ENCODE peak calls at places on chromosomes 4 and X, in eight cellular contexts. Q is transverse colon, A is Peyer's patch, Z is fibroblast of lung, C is colonic mucosa, U is prostate gland, T is tibial nerve, W is left ventricle myocardium inferior. G is an unnamed sample.

GRCh38 chr4:156792462-156793085 is 179.0 kb downstream of the PDGFC start:
- DNase-seq in Q (no peak), A (no peak), Z (peak; percentile 70), C (no peak), U (no peak), T (no peak), W (no peak), G (peak; percentile 21)

GRCh38 chr4:76754439-76754838 is 143.5 kb downstream of the SOWAHB start:
- DNase-seq in Q (no peak), A (no peak), Z (no peak), C (no peak), U (no peak), T (no peak), W (no peak), G (no peak)

GRCh38 chr4:8589831-8590545 is 2.6 kb upstream of the CPZ start:
- DNase-seq in Q (no peak), A (no peak), Z (peak; percentile 32), C (no peak), U (no peak), T (no peak), W (no peak), G (no peak)

GRCh38 chrX:3939967-3940610 is 226.6 kb upstream of the PRKX start:
- DNase-seq in Q (no peak), A (no peak), Z (peak; percentile 6), C (no peak), U (no peak), T (no peak), W (no peak), G (peak; percentile 36)

GRCh38 chrX:84710611-84711010 is 208.4 kb upstream of the HDX start:
- DNase-seq in Q (no peak), A (no peak), Z (no peak), C (no peak), U (no peak), T (no peak), W (no peak), G (no peak)

GRCh38 chr4:54877006-54877405 is 219.2 kb downstream of the KIT start:
- DNase-seq in Q (no peak), A (no peak), Z (peak; percentile 58), C (no peak), U (no peak), T (no peak), W (no peak), G (no peak)

GRCh38 chr4:110830461-110830860 is 207.6 kb upstream of the PITX2 start:
- DNase-seq in Q (no peak), A (no peak), Z (no peak), C (no peak), U (no peak), T (no peak), W (no peak), G (no peak)

GRCh38 chr4:31237242-31237641 is 517.1 kb downstream of the PCDH7 start:
- DNase-seq in Q (no peak), A (no peak), Z (peak; percentile 75), C (no peak), U (no peak), T (no peak), W (no peak), G (peak; percentile 84)

GRCh38 chr4:174236359-174236758 is 47.1 kb downstream of the FBXO8 start:
- DNase-seq in Q (no peak), A (no peak), Z (no peak), C (no peak), U (no peak), T (no peak), W (no peak), G (no peak)

GRCh38 chr4:174225247-174226054 is 58.0 kb downstream of the FBXO8 start:
- DNase-seq in Q (no peak), A (no peak), Z (no peak), C (no peak), U (no peak), T (no peak), W (no peak), G (no peak)

GRCh38 chr4:174230148-174230547 is 53.3 kb downstream of the FBXO8 start:
- DNase-seq in Q (no peak), A (no peak), Z (no peak), C (no peak), U (no peak), T (no peak), W (no peak), G (no peak)

GRCh38 chr4:174228988-174229387 is 54.5 kb downstream of the FBXO8 start:
- DNase-seq in Q (no peak), A (no peak), Z (no peak), C (no peak), U (no peak), T (no peak), W (no peak), G (no peak)

GRCh38 chr4:174230680-174231079 is 52.8 kb downstream of the FBXO8 start:
- DNase-seq in Q (no peak), A (no peak), Z (no peak), C (no peak), U (no peak), T (no peak), W (no peak), G (no peak)
- TF ChIP-seq CTCF in Q (no peak), A (no peak), Z (no peak), C (no peak), U (no peak), T (no peak), W (no peak), G (no peak)

GRCh38 chr4:41930139-41930831 is 4.9 kb upstream of the TMEM33 start:
- DNase-seq in Q (no peak), A (no peak), Z (no peak), C (no peak), U (no peak), T (no peak), W (no peak), G (no peak)

GRCh38 chr4:41932988-41933387 is 2.2 kb upstream of the TMEM33 start:
- DNase-seq in Q (no peak), A (no peak), Z (no peak), C (no peak), U (no peak), T (no peak), W (no peak), G (no peak)

GRCh38 chr4:41935652-41936021 is 408 bp downstream of the TMEM33 start:
- DNase-seq in Q (no peak), A (no peak), Z (no peak), C (no peak), U (no peak), T (no peak), W (no peak), G (no peak)

GRCh38 chr4:41934813-41935651 is at the start of gene TMEM33:
- DNase-seq in Q (peak; percentile 90), A (peak; percentile 94), Z (peak; percentile 85), C (peak; percentile 89), U (peak; percentile 89), T (peak; percentile 84), W (peak; percentile 86), G (peak; percentile 82)

DNA sequence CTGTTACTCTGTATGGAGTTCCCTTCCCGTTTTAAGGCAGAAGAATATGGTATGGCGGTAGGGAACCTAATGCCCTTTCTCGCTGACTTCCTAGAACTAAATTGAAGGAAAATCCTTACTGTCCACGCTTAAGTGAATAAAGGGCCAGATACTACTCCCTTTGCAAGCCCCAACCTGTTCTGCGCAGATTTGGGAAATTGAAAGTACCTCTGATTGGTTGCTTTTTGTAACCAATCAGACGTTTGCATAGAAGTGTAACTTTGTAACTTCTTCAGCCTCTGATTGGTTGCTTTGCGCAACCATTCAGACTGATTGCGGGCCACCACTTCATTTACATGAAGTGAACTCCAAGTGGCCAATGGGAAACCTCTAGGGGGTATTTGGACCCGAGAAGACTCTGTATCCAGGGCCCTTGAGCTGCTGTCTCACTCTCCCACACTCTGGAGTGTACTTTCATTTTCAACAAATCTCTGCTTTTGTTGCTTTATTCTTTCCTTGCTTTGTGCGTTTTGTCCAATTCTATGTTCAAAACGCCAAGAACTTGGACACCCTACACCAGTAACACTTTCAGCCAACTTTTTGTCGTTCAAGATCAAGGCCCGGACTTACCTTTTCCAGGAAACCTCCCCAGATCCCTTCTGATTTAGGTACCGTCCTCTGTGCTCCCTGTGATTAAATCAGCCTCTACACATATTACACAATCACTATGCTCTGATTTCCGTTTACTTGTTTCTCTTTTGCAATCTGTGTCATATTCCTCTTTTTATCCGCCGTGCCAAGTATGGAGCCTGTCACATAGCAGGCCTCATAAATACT is 1.0 kb upstream of the TMEM33 start:
- DNase-seq in Q (no peak), A (no peak), Z (no peak), C (no peak), U (no peak), T (peak; percentile 9), W (no peak), G (no peak)
- H3K4me3 ChIP-seq in Q (peak overlapping the region; percentile 99), A (peak overlapping the region; percentile 93), Z (no peak overlapping the region), C (peak overlapping the region; percentile 86), U (peak overlapping the region; percentile 65), T (no peak overlapping the region), W (peak overlapping the region; percentile 99), G (no peak overlapping the region)

DNA sequence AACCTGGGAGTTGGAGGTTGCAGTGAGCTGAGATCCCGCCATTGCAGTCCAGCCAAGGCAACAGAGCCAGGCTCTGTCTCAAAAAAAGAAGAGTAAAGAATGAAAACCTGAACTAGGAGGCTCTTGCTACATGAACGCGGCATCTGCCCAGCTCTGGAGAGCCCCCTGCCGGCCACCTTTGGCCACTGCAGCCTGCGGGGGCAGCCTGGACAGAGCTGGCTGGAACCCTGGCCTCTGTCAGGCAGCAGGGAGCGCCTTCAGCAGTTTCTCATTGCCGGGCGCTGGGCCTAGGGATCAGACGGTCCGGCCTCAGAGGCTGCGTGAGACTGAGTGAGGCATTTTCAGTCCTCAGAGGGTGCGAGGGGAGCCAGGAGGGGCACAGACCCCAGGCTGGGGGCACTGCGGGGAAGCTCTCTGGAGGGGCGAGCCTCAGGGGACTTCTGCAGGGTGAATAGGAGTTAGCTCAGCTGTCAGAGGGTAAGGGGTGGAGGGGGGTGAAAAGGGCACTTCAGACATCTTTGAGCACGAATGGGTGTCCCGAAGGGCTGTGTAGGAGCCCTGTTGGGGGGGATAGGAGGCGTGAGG is 17.5 kb downstream of the DOK7 start:
- DNase-seq in Q (peak; percentile 76), A (peak; percentile 87), Z (peak; percentile 44), C (peak; percentile 87), U (peak; percentile 66), T (peak; percentile 66), W (peak; percentile 75), G (peak; percentile 72)
- TF ChIP-seq CTCF in Q (peak; percentile 94), A (peak; percentile 89), Z (peak; percentile 97), C (peak; percentile 99), U (peak; percentile 95), T (peak; percentile 91), W (peak; percentile 99), G (peak; percentile 100)

GRCh38 chr4:17665852-17666251 is 51.4 kb downstream of the MED28 start:
- DNase-seq in Q (no peak), A (no peak), Z (no peak), C (no peak), U (no peak), T (no peak), W (no peak), G (no peak)

GRCh38 chr4:17662694-17663093 is 48.3 kb downstream of the MED28 start:
- DNase-seq in Q (no peak), A (no peak), Z (peak; percentile 41), C (no peak), U (no peak), T (no peak), W (no peak), G (no peak)

GRCh38 chr4:17667253-17667652 is 52.8 kb downstream of the MED28 start:
- DNase-seq in Q (no peak), A (no peak), Z (no peak), C (no peak), U (no peak), T (no peak), W (no peak), G (no peak)

GRCh38 chr4:17665346-17665745 is 50.9 kb downstream of the MED28 start:
- DNase-seq in Q (no peak), A (no peak), Z (no peak), C (no peak), U (no peak), T (no peak), W (no peak), G (no peak)

DNA sequence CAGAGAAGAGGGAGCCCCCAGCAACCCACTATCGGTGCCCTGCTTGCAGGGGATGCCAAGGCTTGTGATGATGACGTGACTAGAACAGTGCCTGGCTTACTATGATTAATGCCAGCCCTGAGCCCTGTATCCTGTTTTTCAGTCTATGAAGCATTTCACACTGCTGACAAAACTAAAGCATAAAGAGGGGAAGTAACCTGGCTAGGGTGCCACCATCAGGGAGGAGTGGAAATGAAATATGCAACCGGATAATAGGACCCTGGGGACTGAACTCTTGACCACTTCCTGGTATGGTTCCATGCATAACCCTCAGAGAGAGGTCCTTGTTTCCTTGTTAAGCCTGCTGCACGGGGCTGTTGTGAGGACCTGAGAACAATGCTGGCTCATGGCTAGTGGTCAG is 50.3 kb downstream of the MED28 start:
- DNase-seq in Q (no peak), A (no peak), Z (no peak), C (no peak), U (no peak), T (no peak), W (no peak), G (no peak)
- H3K4me3 ChIP-seq in Q (no peak overlapping the region), A (no peak overlapping the region), Z (no peak overlapping the region), C (no peak overlapping the region), U (no peak overlapping the region), T (no peak overlapping the region), W (no peak overlapping the region), G (no peak overlapping the region)